ENCODE peak calls at places on chromosomes 12 and 14, in ten cellular contexts. H is uterus, Q is A549, J is endothelial cell, M is lower leg skin, G is B cell, T is thyroid gland, P is fibroblast of pulmonary artery, E is endodermal cell, W is GM12878. K is an unnamed sample.

GRCh38 chr12:1933342-1933992 is 15.0 kb upstream of the CACNA2D4 start:
- DNase-seq in H (peak), Q (no peak), J (no peak), M (no peak), G (peak), T (peak), P (no peak), E (peak), W (no peak), K (no peak)

GRCh38 chr14:99821519-99822165 is 28.4 kb downstream of the EML1 start:
- DNase-seq in H (peak), Q (no peak), J (no peak), M (peak), G (no peak), T (no peak), P (peak), E (no peak), W (no peak), K (peak)

GRCh38 chr12:7645395-7646177 is 20.1 kb downstream of the APOBEC1 start:
- DNase-seq in H (no peak), Q (peak), J (no peak), M (no peak), G (peak), T (no peak), P (peak), E (peak), W (no peak), K (no peak)

GRCh38 chr12:25493682-25494081 is 59.4 kb downstream of the LMNTD1 start:
- DNase-seq in H (no peak), Q (no peak), J (no peak), M (no peak), G (no peak), T (no peak), P (no peak), E (no peak), W (no peak), K (no peak)

GRCh38 chr12:9064201-9064814 is 51.4 kb downstream of the A2M start:
- DNase-seq in H (peak), Q (peak), J (peak), M (peak), G (peak), T (peak), P (peak), E (peak), W (no peak), K (peak)

GRCh38 chr14:58430156-58430555 is 2.6 kb downstream of the KIAA0586 start:
- DNase-seq in H (no peak), Q (no peak), J (no peak), M (no peak), G (no peak), T (no peak), P (peak), E (no peak), W (no peak), K (no peak)

GRCh38 chr14:21498540-21499526 is 12.3 kb downstream of the METTL3 start:
- DNase-seq in H (no peak), Q (peak), J (peak), M (no peak), G (peak), T (no peak), P (peak), E (peak), W (no peak), K (peak)

GRCh38 chr12:84643993-84644392 is 268.6 kb downstream of the SLC6A15 start:
- DNase-seq in H (no peak), Q (no peak), J (no peak), M (no peak), G (no peak), T (no peak), P (no peak), E (no peak), W (no peak), K (no peak)

GRCh38 chr14:100623961-100624360 is 36.7 kb upstream of the BEGAIN start:
- DNase-seq in H (no peak), Q (no peak), J (no peak), M (no peak), G (no peak), T (no peak), P (no peak), E (peak), W (no peak), K (no peak)

GRCh38 chr12:128966411-128966810 is 113.1 kb downstream of the GLT1D1 start:
- DNase-seq in H (no peak), Q (no peak), J (no peak), M (no peak), G (no peak), T (no peak), P (no peak), E (no peak), W (no peak), K (no peak)

GRCh38 chr14:35285991-35286564 is 6.1 kb upstream of the PSMA6 start:
- DNase-seq in H (no peak), Q (no peak), J (no peak), M (no peak), G (peak), T (no peak), P (no peak), E (no peak), W (no peak), K (no peak)
- TF ChIP-seq CTCF in H (no peak), Q (no peak), J (no peak), M (no peak), G (no peak), T (no peak), P (no peak), E (no peak), W (no peak), K (no peak)

GRCh38 chr12:22050078-22050477 is 4.1 kb downstream of the CMAS start:
- DNase-seq in H (no peak), Q (no peak), J (no peak), M (no peak), G (no peak), T (no peak), P (no peak), E (no peak), W (no peak), K (no peak)
- TF ChIP-seq CTCF in H (no peak), Q (no peak), J (no peak), M (no peak), G (no peak), T (no peak), P (no peak), E (no peak), W (no peak), K (no peak)

GRCh38 chr12:65171870-65172269 is 2.5 kb downstream of the LEMD3 start:
- DNase-seq in H (no peak), Q (no peak), J (no peak), M (no peak), G (no peak), T (no peak), P (no peak), E (no peak), W (no peak), K (no peak)

GRCh38 chr12:65170245-65170881 is 980 bp downstream of the LEMD3 start:
- DNase-seq in H (peak), Q (peak), J (peak), M (peak), G (peak), T (peak), P (peak), E (peak), W (no peak), K (peak)

GRCh38 chr12:65171073-65171472 is 1.7 kb downstream of the LEMD3 start:
- DNase-seq in H (no peak), Q (no peak), J (no peak), M (no peak), G (no peak), T (peak), P (peak), E (no peak), W (no peak), K (no peak)

GRCh38 chr12:65168606-65169310 is 625 bp upstream of the LEMD3 start:
- DNase-seq in H (no peak), Q (no peak), J (no peak), M (no peak), G (peak), T (no peak), P (no peak), E (no peak), W (no peak), K (no peak)

DNA sequence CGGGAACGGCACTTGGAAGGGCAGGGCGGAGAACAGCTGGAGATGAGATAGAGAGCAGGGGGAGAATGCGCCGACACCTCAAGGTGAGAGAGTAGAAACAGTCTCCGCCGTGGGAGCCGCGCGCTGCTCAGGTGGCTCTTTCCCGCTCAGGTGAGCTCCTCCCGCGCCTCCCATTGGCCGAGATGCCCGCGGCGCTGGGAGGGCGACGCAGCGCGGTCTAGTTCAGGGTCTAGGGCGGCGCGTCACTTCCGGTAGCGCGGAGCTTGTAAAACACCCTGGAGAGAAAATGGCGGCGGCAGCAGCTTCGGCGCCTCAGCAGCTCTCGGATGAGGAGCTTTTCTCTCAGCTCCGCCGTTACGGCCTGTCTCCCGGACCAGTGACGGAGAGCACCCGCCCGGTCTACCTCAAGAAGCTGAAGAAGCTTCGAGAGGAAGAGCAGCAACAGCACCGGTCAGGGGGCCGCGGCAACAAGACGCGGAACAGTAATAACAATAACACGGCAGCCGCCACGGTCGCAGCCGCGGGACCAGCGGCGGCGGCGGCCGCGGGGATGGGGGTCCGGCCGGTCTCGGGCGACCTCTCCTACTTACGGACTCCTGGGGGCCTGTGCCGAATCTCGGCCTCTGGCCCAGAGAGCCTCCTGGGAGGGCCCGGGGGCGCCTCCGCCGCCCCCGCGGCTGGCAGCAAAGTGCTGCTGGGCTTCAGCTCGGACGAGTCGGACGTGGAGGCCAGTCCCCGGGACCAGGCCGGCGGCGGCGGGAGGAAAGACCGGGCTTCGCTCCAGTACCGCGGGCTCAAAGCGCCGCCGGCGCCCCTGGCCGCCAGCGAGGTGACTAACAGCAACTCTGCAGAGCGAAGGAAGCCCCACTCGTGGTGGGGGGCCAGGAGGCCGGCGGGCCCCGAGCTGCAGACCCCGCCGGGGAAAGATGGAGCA is at the start of gene LEMD3:
- DNase-seq in H (peak), Q (peak), J (peak), M (peak), G (peak), T (peak), P (peak), E (peak), W (peak), K (peak)
- TF ChIP-seq CTCF in H (no peak), Q (no peak), J (no peak), M (no peak), G (peak), T (no peak), P (no peak), E (no peak), W (no peak), K (no peak)

DNA sequence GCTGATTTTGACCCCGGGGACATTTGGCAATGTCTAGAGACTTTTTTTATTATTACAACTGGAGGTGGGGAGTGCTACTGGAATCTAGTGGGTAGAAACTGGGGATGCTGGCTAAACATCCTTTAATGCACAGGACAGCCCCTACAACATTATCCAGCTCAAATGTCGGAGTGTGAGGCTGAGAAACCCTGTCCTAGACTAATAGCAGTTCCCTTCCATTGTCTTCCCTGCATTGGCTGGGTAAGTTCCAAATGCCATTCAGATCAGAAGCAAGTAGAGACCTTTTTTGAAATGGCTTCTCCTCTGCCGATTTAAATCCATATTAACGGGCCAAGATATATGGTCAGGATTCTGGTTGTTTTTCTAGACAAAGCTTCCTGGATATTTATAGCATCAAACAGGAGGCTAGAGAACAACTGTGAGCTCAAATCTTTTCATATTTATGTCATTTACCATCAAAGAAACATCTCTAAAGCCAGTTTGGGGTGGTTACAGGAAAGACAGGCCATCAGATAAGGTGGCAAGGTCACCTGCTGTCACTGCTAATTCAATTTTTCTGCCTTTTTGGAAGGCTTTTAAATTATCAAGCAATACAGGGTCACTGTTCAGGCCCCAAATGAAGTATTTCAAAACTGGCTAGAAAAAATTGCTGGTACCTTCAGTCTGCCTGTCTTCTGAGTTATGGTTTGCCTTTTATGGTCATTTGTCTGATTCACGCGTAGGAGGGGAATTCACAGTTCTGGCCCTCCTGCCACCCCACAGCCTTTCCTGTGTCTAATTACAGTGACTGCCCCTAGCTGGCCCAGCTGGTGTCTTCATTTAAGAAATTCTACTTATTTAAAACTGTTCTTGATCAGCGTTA is 20.1 kb upstream of the AKAP5 start:
- DNase-seq in H (peak), Q (peak), J (no peak), M (no peak), G (peak), T (no peak), P (peak), E (no peak), W (peak), K (no peak)
- TF ChIP-seq CTCF in H (no peak), Q (no peak), J (no peak), M (no peak), G (no peak), T (no peak), P (peak), E (no peak), W (no peak), K (no peak)